ENCODE peak calls at places on chromosomes 11 and 22, in four cellular contexts. O is WTC11, V is GM12878, U is K562. D is an unnamed sample.

GRCh38 chr11:18834754-18835466 is 43.3 kb upstream of the PTPN5 start:
- DNase-seq in O (no peak), V (no peak), U (no peak), D (no peak)

GRCh38 chr11:107747622-107748021 is 35.8 kb upstream of the SLN start:
- DNase-seq in O (no peak), V (no peak), U (no peak), D (no peak)

GRCh38 chr22:20463324-20464095 is 25.9 kb upstream of the SCARF2 start:
- DNase-seq in O (no peak), V (no peak), U (no peak), D (no peak)

GRCh38 chr22:32185821-32186220 is 19.1 kb downstream of the RFPL2 start:
- DNase-seq in O (no peak), V (no peak), U (no peak), D (peak)

GRCh38 chr11:15412054-15412453 is 297.3 kb downstream of the INSC start:
- DNase-seq in O (no peak), V (peak), U (no peak), D (no peak)

GRCh38 chr11:46826310-46827044 is 19.6 kb downstream of the CKAP5 start:
- DNase-seq in O (peak), V (no peak), U (peak), D (peak)

GRCh38 chr11:132588366-132588765 is 943.9 kb downstream of the OPCML start:
- DNase-seq in O (no peak), V (no peak), U (no peak), D (no peak)

GRCh38 chr22:45445031-45445710 is 31.7 kb downstream of the RIBC2 start:
- DNase-seq in O (no peak), V (no peak), U (no peak), D (no peak)

GRCh38 chr11:3920148-3920852 is 64.8 kb downstream of the STIM1 start:
- DNase-seq in O (no peak), V (peak), U (no peak), D (no peak)

GRCh38 chr11:112881461-112881860 is 79.8 kb upstream of the NCAM1 start:
- DNase-seq in O (peak), V (no peak), U (peak), D (peak)

GRCh38 chr11:116175707-116176106 is 597.1 kb downstream of the BUD13 start:
- DNase-seq in O (no peak), V (no peak), U (no peak), D (no peak)

GRCh38 chr11:10931761-10932700 is 74.2 kb upstream of the ZBED5 start:
- DNase-seq in O (peak), V (no peak), U (no peak), D (no peak)
- TF ChIP-seq USF1 in O (no peak), V (no peak), U (no peak), D (no peak)

GRCh38 chr11:69531717-69532088 is 50.2 kb downstream of the LINC01488 start:
- DNase-seq in O (no peak), V (no peak), U (no peak), D (no peak)
- TF ChIP-seq USF1 in O (no peak), V (no peak), U (no peak), D (no peak)

GRCh38 chr11:12170501-12170900 is 60.1 kb downstream of the MICAL2 start:
- DNase-seq in O (no peak), V (no peak), U (no peak), D (no peak)

GRCh38 chr11:12172493-12173013 is 62.2 kb downstream of the MICAL2 start:
- DNase-seq in O (peak), V (no peak), U (no peak), D (no peak)

GRCh38 chr11:12169822-12170221 is 59.4 kb downstream of the MICAL2 start:
- DNase-seq in O (no peak), V (no peak), U (no peak), D (no peak)

GRCh38 chr11:12171921-12172320 is 61.5 kb downstream of the MICAL2 start:
- DNase-seq in O (no peak), V (no peak), U (no peak), D (no peak)

GRCh38 chr11:12170984-12171383 is 60.6 kb downstream of the MICAL2 start:
- DNase-seq in O (no peak), V (no peak), U (no peak), D (no peak)
- TF ChIP-seq USF1 in O (no peak), V (no peak), U (no peak), D (no peak)

GRCh38 chr11:44066732-44067131 is 662 bp downstream of the ACCS start:
- DNase-seq in O (no peak), V (no peak), U (no peak), D (peak)
- TF ChIP-seq USF1 in O (no peak), V (no peak), U (no peak), D (no peak)

DNA sequence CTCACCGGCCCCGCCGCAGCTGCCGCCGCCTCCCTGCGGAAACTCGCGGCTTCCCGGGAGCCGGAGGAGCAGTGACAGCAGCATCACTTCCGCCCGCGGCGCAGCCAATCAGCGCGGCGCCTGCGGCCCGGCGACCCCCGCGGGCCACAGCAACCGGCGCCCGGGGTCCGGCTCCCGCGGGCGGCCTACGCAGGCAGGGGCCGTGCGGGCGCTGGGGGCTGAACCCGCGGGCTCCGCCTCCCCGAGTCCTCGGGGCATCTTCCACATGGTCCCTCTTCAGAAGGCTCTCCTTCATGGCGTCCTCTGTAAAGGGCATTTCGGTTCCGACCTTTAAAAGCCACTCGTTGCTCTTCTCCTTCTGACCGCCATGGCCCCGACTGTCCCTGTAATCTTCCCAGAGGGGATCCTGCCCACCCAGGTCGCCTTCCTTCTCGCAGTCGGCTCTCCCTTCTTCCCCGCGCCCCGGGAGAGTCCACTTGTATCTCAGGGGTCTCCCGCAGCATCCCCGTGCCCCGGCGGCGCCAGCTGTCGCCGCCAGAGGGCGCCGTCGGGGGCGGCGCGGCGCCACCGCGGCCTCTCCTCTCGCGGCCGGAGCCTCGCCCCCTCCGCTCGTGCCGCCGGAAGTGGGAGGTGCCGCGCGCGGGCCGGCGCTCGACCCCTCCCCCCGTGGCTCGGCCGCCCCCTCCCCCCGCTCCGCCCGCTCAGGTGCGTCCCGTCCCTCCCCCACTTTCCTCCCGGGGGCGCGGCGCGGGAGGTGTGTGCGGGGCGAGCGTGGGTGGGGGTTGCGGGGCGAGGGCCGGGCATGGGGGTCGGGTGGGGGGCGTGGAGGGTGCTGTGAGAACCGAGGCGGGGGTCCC is at the start of the genes PCSK7 and RNF214:
- DNase-seq in O (peak), V (peak), U (peak), D (peak)
- TF ChIP-seq USF1 in O (no peak), V (no peak), U (no peak), D (no peak)